ENCODE peak calls at places on chromosome 6, in five cellular contexts. M is transverse colon, X is stomach, O is HepG2, K is GM23338. U is an unnamed sample. For H3K4me1, the result is how much of the 10 kb centered on the place peaks cover.

GRCh38 chr6:24931752-24932691 is 3.7 kb downstream of the RIPOR2 start:
- DNase-seq in M (no peak), X (no peak), O (no peak), K (no peak), U (no peak)

GRCh38 chr6:141587482-141588266 is 545.1 kb upstream of the GJE1 start:
- DNase-seq in M (no peak), X (no peak), O (no peak), K (no peak), U (no peak)

GRCh38 chr6:97361286-97361685 is 78.3 kb upstream of the MMS22L start:
- DNase-seq in M (no peak), X (no peak), O (peak), K (no peak), U (no peak)

GRCh38 chr6:147217840-147218404 is 13.7 kb downstream of the STXBP5 start:
- DNase-seq in M (no peak), X (no peak), O (no peak), K (no peak), U (no peak)

GRCh38 chr6:21742238-21742660 is 148.7 kb downstream of the SOX4 start:
- DNase-seq in M (no peak), X (no peak), O (no peak), K (peak), U (no peak)

GRCh38 chr6:91566467-91566866 is 979.6 kb upstream of the MAP3K7 start:
- DNase-seq in M (no peak), X (no peak), O (no peak), K (no peak), U (no peak)

GRCh38 chr6:96939019-96939805 is 14.7 kb downstream of the KLHL32 start:
- DNase-seq in M (no peak), X (no peak), O (no peak), K (no peak), U (no peak)

GRCh38 chr6:154951400-154952200 is 43.5 kb upstream of the TIAM2 start:
- DNase-seq in M (no peak), X (no peak), O (no peak), K (no peak), U (no peak)

GRCh38 chr6:148263961-148264360 is 78.7 kb upstream of the SASH1 start:
- DNase-seq in M (no peak), X (no peak), O (peak), K (no peak), U (no peak)

GRCh38 chr6:14275493-14275851 is 157.9 kb downstream of the CD83 start:
- DNase-seq in M (no peak), X (no peak), O (no peak), K (no peak), U (peak)

GRCh38 chr6:138500867-138501446 is 1.7 kb upstream of the NHSL1 start:
- DNase-seq in M (no peak), X (no peak), O (peak), K (no peak), U (no peak)

GRCh38 chr6:17233531-17233930 is 47.6 kb upstream of the RBM24 start:
- DNase-seq in M (no peak), X (no peak), O (peak), K (no peak), U (no peak)

GRCh38 chr6:170043150-170043819 is 247.6 kb downstream of the DLL1 start:
- DNase-seq in M (no peak), X (no peak), O (no peak), K (no peak), U (no peak)

GRCh38 chr6:2596222-2596621 is 154.5 kb downstream of the MYLK4 start:
- DNase-seq in M (no peak), X (no peak), O (no peak), K (peak), U (no peak)

GRCh38 chr6:56433119-56433518 is 185.7 kb upstream of the COL21A1 start:
- DNase-seq in M (no peak), X (no peak), O (no peak), K (no peak), U (no peak)

GRCh38 chr6:14537061-14537460 is 419.5 kb downstream of the CD83 start:
- DNase-seq in M (no peak), X (no peak), O (no peak), K (no peak), U (no peak)

DNA sequence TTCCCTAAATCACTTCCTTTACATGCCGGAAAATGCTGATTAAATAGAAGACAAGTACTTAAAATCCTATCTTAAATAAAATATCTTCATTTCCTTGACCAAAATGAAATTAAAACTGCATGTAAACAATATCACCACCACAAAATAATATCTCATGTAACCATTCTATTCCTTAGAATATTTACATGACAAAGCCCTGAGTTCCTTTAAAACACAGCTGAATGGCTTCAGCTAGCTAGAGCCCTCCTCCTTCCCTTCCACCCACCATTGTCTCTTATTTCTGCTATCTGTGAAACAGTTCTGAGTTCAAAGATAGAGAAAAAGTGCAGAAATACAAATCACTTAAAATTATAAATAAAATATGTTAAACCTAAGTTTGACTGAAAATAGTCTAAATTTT is 103.1 kb downstream of the HIVEP2 start:
- DNase-seq in M (no peak), X (no peak), O (no peak), K (peak), U (no peak)
- TF ChIP-seq POLR2AphosphoS5 in M (no peak), X (no peak), O (no peak), K (no peak), U (no peak)

GRCh38 chr6:71387179-71387578 is 98.6 kb downstream of the OGFRL1 start:
- DNase-seq in M (no peak), X (no peak), O (no peak), K (no peak), U (no peak)
- H3K4me1 ChIP-seq in M (under half), X (under half), O (under half), K (under half), U (under half)

DNA sequence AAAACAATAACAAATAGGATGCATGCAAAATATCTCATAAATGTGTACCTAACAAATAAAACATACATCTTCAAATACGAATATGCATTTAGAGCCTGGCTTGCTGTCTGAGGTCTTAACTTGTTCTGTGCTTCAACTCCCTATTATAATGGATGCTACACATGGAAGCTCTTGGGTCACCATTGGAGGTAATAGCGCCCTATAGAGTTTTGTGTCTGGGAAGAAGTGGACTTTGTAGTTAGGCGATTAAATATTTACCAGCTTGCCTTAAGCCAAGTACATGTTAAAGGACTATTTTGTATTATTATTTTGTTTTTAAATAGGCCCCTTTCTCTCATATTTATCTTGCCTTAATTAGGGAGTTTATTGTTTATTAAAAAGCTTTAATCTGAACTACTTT is 107.4 kb downstream of the LAMA2 start:
- DNase-seq in M (no peak), X (no peak), O (peak), K (no peak), U (no peak)
- TF ChIP-seq CTCF in M (no peak), X (no peak), O (no peak), K (no peak), U (no peak)

DNA sequence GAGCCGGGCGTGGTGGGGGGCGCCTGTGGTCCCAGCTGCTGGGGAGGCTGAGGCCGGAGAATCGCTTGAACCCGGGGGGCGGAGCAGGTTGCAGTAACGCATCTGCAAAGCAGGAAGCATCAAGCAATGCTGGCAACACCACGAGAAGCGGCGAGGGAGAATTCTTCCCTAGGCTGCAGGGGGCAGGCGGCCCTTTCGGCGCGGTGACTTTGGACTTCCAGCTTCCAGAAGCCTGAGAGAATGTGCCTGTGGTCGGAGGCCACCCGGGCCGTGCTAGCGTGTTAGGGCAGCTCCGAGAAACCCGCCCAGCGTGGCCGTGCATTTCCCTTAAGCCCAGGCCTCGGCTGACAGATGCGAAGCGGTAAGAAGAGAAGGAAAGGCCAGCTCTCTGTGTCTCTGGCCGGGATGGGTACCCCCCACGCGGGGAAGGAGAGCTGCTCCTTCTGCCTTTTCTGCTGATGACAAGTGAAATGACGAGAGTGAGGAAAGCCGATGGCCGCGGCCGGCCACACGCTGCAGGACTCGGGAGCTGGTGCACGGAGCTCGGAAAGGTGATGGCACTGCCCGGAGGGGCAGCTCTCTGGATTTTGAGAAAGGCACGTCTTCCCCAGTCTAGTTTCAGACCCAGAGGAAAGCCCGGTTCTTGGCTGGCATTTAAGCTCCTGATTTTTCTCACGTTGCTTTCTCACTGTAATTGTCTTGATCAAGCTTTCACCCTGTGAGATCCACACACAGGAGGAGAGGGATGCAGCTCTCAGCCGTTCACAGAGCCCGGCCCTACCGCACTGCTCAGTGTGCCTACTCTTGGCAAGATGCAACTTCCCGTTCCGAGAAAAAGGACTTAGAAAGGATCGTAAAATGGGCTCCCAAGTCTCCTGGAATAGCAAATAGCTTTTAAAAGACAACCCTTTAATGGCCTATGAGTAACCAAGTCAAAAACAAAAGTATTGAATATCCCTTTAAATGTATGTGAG is 68.3 kb upstream of the EXOC2 start:
- DNase-seq in M (no peak), X (no peak), O (no peak), K (peak), U (no peak)
- TF ChIP-seq POLR2AphosphoS5 in M (no peak), X (no peak), O (no peak), K (no peak), U (no peak)

DNA sequence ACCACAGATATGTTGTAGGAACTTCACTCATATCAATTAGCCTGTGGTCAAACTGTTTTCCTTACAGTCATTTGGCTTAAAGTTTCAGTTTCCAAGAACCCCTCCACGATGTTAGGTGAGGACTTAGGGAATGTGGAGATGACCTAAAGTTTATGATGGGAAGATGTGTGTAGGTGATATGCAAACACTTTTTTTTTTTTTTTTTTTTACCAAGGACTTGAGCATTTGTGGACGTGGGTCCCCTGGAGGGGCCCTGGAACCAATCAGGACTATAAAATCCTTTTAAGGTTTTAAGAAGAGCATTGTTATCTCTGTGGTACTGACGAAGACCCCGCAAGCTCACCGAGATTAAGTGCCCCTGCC is 478 bp upstream of the MTHFD1L start:
- DNase-seq in M (no peak), X (no peak), O (no peak), K (no peak), U (no peak)
- H3K4me1 ChIP-seq in M (under half), X (under half), O (under half), K (under half), U (under half)

GRCh38 chr6:99285881-99286280 is 63.6 kb downstream of the FAXC start:
- DNase-seq in M (no peak), X (peak), O (no peak), K (no peak), U (no peak)

GRCh38 chr6:99287523-99287922 is 62.0 kb downstream of the FAXC start:
- DNase-seq in M (no peak), X (no peak), O (no peak), K (no peak), U (no peak)

GRCh38 chr6:99276747-99277146 is 72.7 kb downstream of the FAXC start:
- DNase-seq in M (no peak), X (no peak), O (no peak), K (no peak), U (no peak)

GRCh38 chr6:99282479-99283062 is 66.9 kb downstream of the FAXC start:
- DNase-seq in M (no peak), X (no peak), O (no peak), K (peak), U (no peak)
- TF ChIP-seq CTCF in M (peak), X (peak), O (peak), K (peak), U (no peak)

GRCh38 chr6:129206761-129207330 is 323.9 kb downstream of the LAMA2 start:
- DNase-seq in M (no peak), X (no peak), O (no peak), K (no peak), U (no peak)

GRCh38 chr6:129210684-129211083 is 327.7 kb downstream of the LAMA2 start:
- DNase-seq in M (no peak), X (no peak), O (no peak), K (no peak), U (no peak)

GRCh38 chr6:129208415-129209034 is 325.6 kb downstream of the LAMA2 start:
- DNase-seq in M (no peak), X (no peak), O (no peak), K (no peak), U (no peak)

GRCh38 chr6:129209355-129209754 is 326.4 kb downstream of the LAMA2 start:
- DNase-seq in M (no peak), X (no peak), O (no peak), K (no peak), U (no peak)

DNA sequence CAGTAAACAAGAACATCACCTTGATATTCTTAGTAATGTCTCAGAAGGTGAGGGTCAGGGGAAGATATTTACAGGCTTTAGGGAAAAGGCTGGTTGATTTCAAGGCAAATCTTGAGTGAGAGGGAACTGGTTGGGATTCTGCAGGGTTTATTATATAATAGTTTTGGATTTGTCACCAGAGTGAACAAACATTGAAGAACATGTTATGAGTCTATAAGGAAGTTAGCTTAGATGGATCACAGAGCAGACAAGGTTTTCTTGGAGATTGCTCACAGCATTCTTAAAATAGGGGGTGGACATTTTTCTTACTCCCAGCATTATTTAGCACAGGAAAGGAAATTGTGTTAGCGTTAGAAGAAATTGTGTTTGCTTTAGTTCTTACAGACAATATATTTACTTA is 324.9 kb downstream of the LAMA2 start:
- DNase-seq in M (no peak), X (no peak), O (no peak), K (no peak), U (no peak)
- TF ChIP-seq POLR2AphosphoS5 in M (no peak), X (no peak), O (no peak), K (no peak), U (no peak)

GRCh38 chr6:44620922-44621321 is 233.4 kb downstream of the CDC5L start:
- DNase-seq in M (no peak), X (no peak), O (no peak), K (peak), U (no peak)

GRCh38 chr6:44622555-44622954 is 235.0 kb downstream of the CDC5L start:
- DNase-seq in M (no peak), X (no peak), O (no peak), K (no peak), U (no peak)

GRCh38 chr6:44624226-44624625 is 236.7 kb downstream of the CDC5L start:
- DNase-seq in M (no peak), X (no peak), O (no peak), K (peak), U (no peak)

GRCh38 chr6:44625996-44626395 is 238.5 kb downstream of the CDC5L start:
- DNase-seq in M (no peak), X (no peak), O (no peak), K (no peak), U (no peak)

DNA sequence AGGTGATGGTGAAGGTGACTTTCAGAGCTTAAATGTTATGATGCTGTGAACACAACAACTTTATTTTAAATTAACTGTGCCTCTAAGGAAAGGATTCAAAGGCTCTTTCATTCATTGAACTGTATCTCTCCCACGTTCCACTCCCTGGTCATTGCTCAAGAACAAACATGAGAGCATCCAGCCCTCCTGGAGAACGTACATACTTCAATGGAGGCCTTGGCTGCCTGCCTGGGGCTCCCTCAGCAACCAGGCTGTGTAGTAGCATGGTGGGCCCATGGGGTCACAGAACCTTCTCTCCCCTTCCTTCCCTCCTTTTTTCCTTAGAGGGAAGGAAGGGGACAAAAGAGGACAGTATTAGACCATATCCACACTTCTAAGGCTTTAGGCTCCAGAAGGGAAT is 234.3 kb downstream of the CDC5L start:
- DNase-seq in M (no peak), X (no peak), O (no peak), K (no peak), U (no peak)
- H3K4me1 ChIP-seq in M (under half), X (under half), O (under half), K (half or more), U (under half)

GRCh38 chr6:36544228-36544627 is 3.1 kb downstream of the STK38 start:
- DNase-seq in M (peak), X (no peak), O (no peak), K (no peak), U (no peak)

GRCh38 chr6:36542041-36542440 is 5.2 kb downstream of the STK38 start:
- DNase-seq in M (no peak), X (no peak), O (no peak), K (no peak), U (no peak)

GRCh38 chr6:36536873-36537547 is 10.3 kb downstream of the STK38 start:
- DNase-seq in M (no peak), X (no peak), O (no peak), K (no peak), U (no peak)

GRCh38 chr6:36539814-36540568 is 7.3 kb downstream of the STK38 start:
- DNase-seq in M (no peak), X (no peak), O (no peak), K (no peak), U (no peak)
- TF ChIP-seq CTCF in M (no peak), X (no peak), O (no peak), K (no peak), U (no peak)

U was measured in vagina.